ENCODE peak calls at places on chromosomes 13 and 19, in four cellular contexts. V is cardiac muscle cell, G is ascending aorta, N is astrocyte of the cerebellum. C is an unnamed sample.

GRCh38 chr19:39539165-39539518 is 819 bp downstream of the EID2 start:
- DNase-seq in V (peak), G (no peak), N (no peak), C (peak)

GRCh38 chr19:18262917-18263316 is 11.3 kb downstream of the IQCN start:
- DNase-seq in V (no peak), G (no peak), N (no peak), C (no peak)

GRCh38 chr19:35199481-35199880 is 29.1 kb downstream of the FAM187B start:
- DNase-seq in V (no peak), G (no peak), N (no peak), C (no peak)

GRCh38 chr19:39508629-39509028 is 6.3 kb upstream of the SELENOV start:
- DNase-seq in V (no peak), G (no peak), N (no peak), C (no peak)

GRCh38 chr19:29117926-29118325 is 95.0 kb downstream of the UQCRFS1 start:
- DNase-seq in V (no peak), G (no peak), N (no peak), C (no peak)

GRCh38 chr13:32446778-32447465 is 19.0 kb upstream of the N4BP2L1 start:
- DNase-seq in V (no peak), G (no peak), N (no peak), C (no peak)

GRCh38 chr19:1718382-1719315 is 34.7 kb upstream of the ONECUT3 start:
- DNase-seq in V (no peak), G (no peak), N (no peak), C (no peak)

GRCh38 chr13:35839746-35840273 is 291.4 kb downstream of the DCLK1 start:
- DNase-seq in V (no peak), G (no peak), N (no peak), C (no peak)

GRCh38 chr19:53365899-53366493 is 491 bp downstream of the ZNF525 start:
- DNase-seq in V (peak), G (no peak), N (no peak), C (peak)

GRCh38 chr19:18297308-18297707 is 15.9 kb upstream of the JUND start:
- DNase-seq in V (no peak), G (no peak), N (no peak), C (no peak)

GRCh38 chr19:37914908-37915307 is 7.9 kb downstream of the SIPA1L3 start:
- DNase-seq in V (no peak), G (no peak), N (no peak), C (peak)

GRCh38 chr13:94703721-94704314 is 8.5 kb downstream of the SOX21 start:
- DNase-seq in V (no peak), G (no peak), N (no peak), C (no peak)

GRCh38 chr13:46146898-46147297 is 35.1 kb downstream of the LCP1 start:
- DNase-seq in V (peak), G (no peak), N (no peak), C (no peak)

GRCh38 chr19:55809381-55810058 is 22.3 kb downstream of the NLRP11 start:
- DNase-seq in V (no peak), G (peak), N (no peak), C (peak)

GRCh38 chr13:66348745-66349720 is 881.1 kb downstream of the PCDH9 start:
- DNase-seq in V (no peak), G (no peak), N (no peak), C (no peak)

GRCh38 chr13:113491418-113491883 is 940 bp upstream of the DCUN1D2 start:
- DNase-seq in V (peak), G (no peak), N (no peak), C (peak)

GRCh38 chr13:48234652-48235099 is 1.7 kb downstream of the ITM2B start:
- DNase-seq in V (no peak), G (no peak), N (no peak), C (no peak)

GRCh38 chr13:40680659-40681323 is 14.3 kb upstream of the FOXO1 start:
- DNase-seq in V (no peak), G (no peak), N (no peak), C (no peak)

GRCh38 chr13:96540656-96541055 is 450.7 kb downstream of the HS6ST3 start:
- DNase-seq in V (peak), G (no peak), N (no peak), C (no peak)

GRCh38 chr19:53057904-53058579 is 13.5 kb downstream of the ERVV-2 start:
- DNase-seq in V (peak), G (no peak), N (no peak), C (no peak)

GRCh38 chr19:2129022-2129421 is 22.3 kb downstream of the AP3D1 start:
- DNase-seq in V (no peak), G (no peak), N (no peak), C (no peak)

GRCh38 chr19:49677232-49677881 is at the start of gene PRMT1:
- DNase-seq in V (peak), G (no peak), N (no peak), C (peak)

GRCh38 chr19:10602330-10603083 is 15.4 kb upstream of the AP1M2 start:
- DNase-seq in V (peak), G (peak), N (peak), C (peak)

GRCh38 chr13:32033744-32034143 is 2.2 kb downstream of the FRY start:
- DNase-seq in V (no peak), G (no peak), N (no peak), C (no peak)

GRCh38 chr19:16506961-16507360 is 10.8 kb downstream of the C19orf44 start:
- DNase-seq in V (no peak), G (no peak), N (no peak), C (no peak)

GRCh38 chr19:4849019-4849418 is 17.5 kb upstream of the TICAM1 start:
- DNase-seq in V (no peak), G (no peak), N (no peak), C (no peak)

GRCh38 chr19:45630463-45630862 is 8.7 kb downstream of the EML2 start:
- DNase-seq in V (no peak), G (no peak), N (peak), C (peak)

GRCh38 chr19:57324992-57325391 is 4.7 kb downstream of the ZNF543 start:
- DNase-seq in V (no peak), G (no peak), N (no peak), C (no peak)

DNA sequence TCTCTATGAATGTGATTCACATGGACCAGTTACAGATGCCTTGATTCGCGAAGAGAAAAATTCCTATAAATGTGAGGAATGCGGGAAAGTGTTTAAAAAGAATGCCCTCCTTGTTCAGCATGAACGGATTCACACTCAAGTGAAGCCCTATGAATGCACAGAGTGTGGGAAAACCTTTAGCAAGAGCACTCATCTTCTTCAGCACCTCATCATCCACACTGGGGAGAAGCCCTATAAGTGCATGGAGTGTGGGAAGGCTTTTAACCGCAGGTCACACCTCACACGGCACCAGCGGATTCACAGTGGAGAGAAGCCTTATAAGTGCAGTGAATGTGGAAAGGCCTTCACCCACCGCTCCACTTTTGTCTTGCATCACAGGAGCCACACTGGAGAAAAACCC is 7.7 kb downstream of the ZNF543 start:
- DNase-seq in V (no peak), G (no peak), N (no peak), C (no peak)
- H3K4me3 ChIP-seq in V (no peak), G (no peak), N (no peak), C (no peak)

GRCh38 chr19:42303101-42303464 is 659 bp upstream of the PAFAH1B3 start:
- DNase-seq in V (no peak), G (no peak), N (no peak), C (no peak)
- H3K4me3 ChIP-seq in V (no peak), G (peak), N (peak), C (peak)

GRCh38 chr19:6602729-6603114 is 11.8 kb upstream of the CD70 start:
- DNase-seq in V (no peak), G (no peak), N (no peak), C (peak)
- H3K4me3 ChIP-seq in V (no peak), G (no peak), N (no peak), C (peak)

GRCh38 chr19:6066661-6067646 is 43.3 kb downstream of the RFX2 start:
- DNase-seq in V (peak), G (peak), N (peak), C (no peak)
- H3K4me3 ChIP-seq in V (no peak), G (peak), N (no peak), C (no peak)

GRCh38 chr19:40616178-40616577 is 15.0 kb downstream of the LTBP4 start:
- DNase-seq in V (no peak), G (no peak), N (no peak), C (no peak)

GRCh38 chr19:40613669-40614594 is 12.8 kb downstream of the LTBP4 start:
- DNase-seq in V (peak), G (peak), N (no peak), C (peak)

GRCh38 chr19:40616941-40617340 is 15.8 kb downstream of the LTBP4 start:
- DNase-seq in V (no peak), G (no peak), N (no peak), C (no peak)

GRCh38 chr19:40612831-40613668 is 11.9 kb downstream of the LTBP4 start:
- DNase-seq in V (peak), G (peak), N (no peak), C (peak)

DNA sequence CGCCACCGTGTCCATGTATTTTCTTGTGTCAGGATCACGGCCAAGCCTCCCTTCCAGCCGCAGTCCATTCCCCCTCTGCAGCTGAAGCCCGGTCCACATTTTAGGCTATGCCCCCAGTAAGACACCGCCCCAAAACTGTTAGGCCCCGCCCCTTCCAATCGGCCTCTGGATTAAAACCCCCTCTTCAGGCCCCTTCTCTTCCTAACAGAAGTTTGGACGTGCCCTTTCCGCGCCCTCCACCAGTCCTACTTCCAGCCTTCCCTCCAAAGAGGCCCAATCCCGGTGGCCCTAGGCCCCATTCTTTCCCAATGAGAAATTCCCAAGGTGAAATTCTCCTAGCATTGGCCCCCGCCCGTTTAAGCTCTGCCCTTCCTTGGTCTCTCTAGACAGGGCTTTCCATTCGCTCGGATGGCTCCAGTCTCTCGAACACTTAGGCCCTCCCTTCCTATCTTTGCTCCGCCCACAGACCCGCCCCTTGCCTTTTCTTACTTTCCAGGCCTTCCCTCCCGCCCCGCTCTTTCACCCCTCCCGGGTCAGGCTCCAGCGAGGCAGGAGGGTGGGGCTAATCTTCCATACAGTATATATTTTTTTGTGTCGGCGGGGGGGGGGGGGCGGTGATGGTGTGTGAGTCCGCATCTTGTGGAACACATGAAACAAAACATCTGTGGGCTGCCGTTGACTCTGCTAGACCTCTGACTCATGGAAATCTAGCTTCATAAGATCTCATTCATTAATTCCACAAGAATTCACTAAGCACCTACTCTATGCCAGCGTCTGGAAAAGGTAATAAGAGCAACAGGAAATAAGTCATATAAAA is 13.6 kb downstream of the LTBP4 start:
- DNase-seq in V (peak), G (peak), N (peak), C (peak)
- H3K4me3 ChIP-seq in V (peak), G (peak), N (peak), C (peak)

GRCh38 chr19:48290923-48291700 is 21.2 kb downstream of the ZNF114 start:
- DNase-seq in V (peak), G (peak), N (peak), C (peak)
- H3K4me3 ChIP-seq in V (peak), G (peak), N (peak), C (peak)